ENCODE peak calls at places on chromosome 1, in eight cellular contexts. T, H, W, J, Q, Z, V and S are unnamed samples.

GRCh38 chr1:75338974-75339483 is 204.8 kb downstream of the LHX8 start:
- DNase-seq in T (no peak), H (no peak), W (no peak), J (no peak), Q (no peak), Z (no peak), V (no peak), S (no peak)

GRCh38 chr1:75079535-75080290 is 54.5 kb upstream of the LHX8 start:
- DNase-seq in T (no peak), H (no peak), W (no peak), J (no peak), Q (no peak), Z (no peak), V (no peak), S (no peak)

GRCh38 chr1:197876894-197877293 is 25.5 kb upstream of the C1orf53 start:
- DNase-seq in T (no peak), H (no peak), W (no peak), J (no peak), Q (no peak), Z (no peak), V (no peak), S (no peak)

GRCh38 chr1:15370781-15371467 is 38.8 kb upstream of the EFHD2 start:
- DNase-seq in T (no peak), H (no peak), W (no peak), J (no peak), Q (no peak), Z (no peak), V (no peak), S (no peak)

GRCh38 chr1:244920911-244921310 is 56.6 kb upstream of the HNRNPU start:
- DNase-seq in T (no peak), H (no peak), W (no peak), J (no peak), Q (no peak), Z (no peak), V (no peak), S (no peak)

GRCh38 chr1:67401443-67401842 is 28.8 kb downstream of the SERBP1 start:
- DNase-seq in T (no peak), H (no peak), W (no peak), J (no peak), Q (no peak), Z (no peak), V (no peak), S (no peak)

GRCh38 chr1:158996998-158997397 is 12.7 kb upstream of the IFI16 start:
- DNase-seq in T (no peak), H (no peak), W (no peak), J (no peak), Q (no peak), Z (no peak), V (no peak), S (no peak)

GRCh38 chr1:3213730-3214129 is 144.7 kb downstream of the PRDM16 start:
- DNase-seq in T (no peak), H (no peak), W (no peak), J (no peak), Q (no peak), Z (no peak), V (no peak), S (no peak)

GRCh38 chr1:107750364-107750959 is 214.5 kb downstream of the VAV3 start:
- DNase-seq in T (peak; percentile 59), H (peak; percentile 10), W (peak; percentile 65), J (peak; percentile 6), Q (peak; percentile 17), Z (peak; percentile 29), V (no peak), S (peak; percentile 2)

GRCh38 chr1:202958544-202959275 is 598 bp upstream of the ADIPOR1 start:
- DNase-seq in T (no peak), H (no peak), W (no peak), J (no peak), Q (no peak), Z (no peak), V (no peak), S (no peak)

GRCh38 chr1:204579681-204580080 is 63.5 kb downstream of the MDM4 start:
- DNase-seq in T (no peak), H (no peak), W (no peak), J (no peak), Q (no peak), Z (no peak), V (no peak), S (no peak)

GRCh38 chr1:4395158-4395557 is 259.3 kb upstream of the AJAP1 start:
- DNase-seq in T (no peak), H (no peak), W (no peak), J (no peak), Q (no peak), Z (no peak), V (no peak), S (no peak)

GRCh38 chr1:23597635-23598388 is 38.5 kb upstream of the ID3 start:
- DNase-seq in T (no peak), H (no peak), W (no peak), J (no peak), Q (no peak), Z (no peak), V (no peak), S (peak; percentile 13)

GRCh38 chr1:205365945-205366463 is 9.3 kb upstream of the KLHDC8A start:
- DNase-seq in T (no peak), H (no peak), W (no peak), J (no peak), Q (no peak), Z (no peak), V (no peak), S (no peak)

GRCh38 chr1:39214021-39214713 is 9.7 kb downstream of the MACF1 start:
- DNase-seq in T (no peak), H (no peak), W (no peak), J (no peak), Q (no peak), Z (peak; percentile 50), V (no peak), S (no peak)

GRCh38 chr1:173475564-173476196 is 1.5 kb upstream of the PRDX6 start:
- DNase-seq in T (peak; percentile 8), H (no peak), W (no peak), J (no peak), Q (no peak), Z (no peak), V (no peak), S (no peak)

GRCh38 chr1:208933984-208934525 is 649.5 kb upstream of the CAMK1G start:
- DNase-seq in T (no peak), H (no peak), W (no peak), J (no peak), Q (no peak), Z (no peak), V (no peak), S (no peak)

GRCh38 chr1:67052741-67053534 is 1.0 kb downstream of the SLC35D1 start:
- DNase-seq in T (no peak), H (peak; percentile 15), W (peak; percentile 31), J (peak; percentile 11), Q (no peak), Z (peak; percentile 51), V (peak; percentile 1), S (peak; percentile 22)

GRCh38 chr1:168087696-168088095 is 49.0 kb downstream of the GPR161 start:
- DNase-seq in T (no peak), H (no peak), W (no peak), J (no peak), Q (no peak), Z (no peak), V (no peak), S (no peak)

GRCh38 chr1:63148825-63149645 is 173.3 kb upstream of the FOXD3 start:
- DNase-seq in T (peak; percentile 1), H (no peak), W (peak; percentile 48), J (peak; percentile 13), Q (no peak), Z (no peak), V (no peak), S (no peak)

GRCh38 chr1:216044538-216044937 is 378.7 kb downstream of the USH2A start:
- DNase-seq in T (no peak), H (no peak), W (no peak), J (no peak), Q (no peak), Z (no peak), V (no peak), S (no peak)

GRCh38 chr1:7642781-7643180 is 128.3 kb upstream of the VAMP3 start:
- DNase-seq in T (no peak), H (no peak), W (no peak), J (no peak), Q (no peak), Z (no peak), V (no peak), S (no peak)

GRCh38 chr1:58649555-58649954 is 50.3 kb downstream of the MYSM1 start:
- DNase-seq in T (no peak), H (no peak), W (no peak), J (no peak), Q (no peak), Z (no peak), V (peak; percentile 16), S (no peak)

GRCh38 chr1:32701951-32702598 is 495 bp downstream of the SYNC start:
- DNase-seq in T (no peak), H (no peak), W (no peak), J (peak; percentile 37), Q (no peak), Z (no peak), V (no peak), S (no peak)

GRCh38 chr1:147641695-147642592 is 28.4 kb downstream of the ACP6 start:
- DNase-seq in T (peak; percentile 80), H (peak; percentile 41), W (peak; percentile 60), J (peak; percentile 25), Q (peak; percentile 38), Z (no peak), V (no peak), S (peak; percentile 14)

GRCh38 chr1:167631987-167632680 is 2.1 kb downstream of the RCSD1 start:
- DNase-seq in T (no peak), H (no peak), W (no peak), J (no peak), Q (no peak), Z (no peak), V (no peak), S (peak; percentile 32)